ENCODE peak calls at places on chromosome 21, in six cellular contexts. One of them, this sample, is unnamed.

GRCh38 chr21:32520885-32521735 is 64.2 kb downstream of the TCP10L start:
- DNase-seq in heart right ventricle: peak; percentile 91
- DNase-seq in neural progenitor cell: no peak
- DNase-seq in aorta: peak; percentile 94
- DNase-seq in lower lobe of right lung: peak; percentile 75
- DNase-seq in mesenchymal stem cell: peak; percentile 70
- DNase-seq in this sample: no peak

GRCh38 chr21:35831791-35832190 is 228.5 kb downstream of the SETD4 start:
- DNase-seq in heart right ventricle: no peak
- DNase-seq in neural progenitor cell: no peak
- DNase-seq in mesenchymal stem cell: no peak
- DNase-seq in aorta: no peak
- DNase-seq in lower lobe of right lung: no peak
- DNase-seq in this sample: no peak

GRCh38 chr21:33441489-33442477 is 38.0 kb downstream of the TMEM50B start:
- DNase-seq in mesenchymal stem cell: peak; percentile 92
- DNase-seq in aorta: no peak
- DNase-seq in neural progenitor cell: no peak
- DNase-seq in lower lobe of right lung: peak; percentile 68
- DNase-seq in heart right ventricle: peak; percentile 37
- DNase-seq in this sample: no peak

GRCh38 chr21:36005018-36005417 is 55.3 kb downstream of the SETD4 start:
- DNase-seq in mesenchymal stem cell: no peak
- DNase-seq in lower lobe of right lung: no peak
- DNase-seq in aorta: no peak
- DNase-seq in heart right ventricle: no peak
- DNase-seq in neural progenitor cell: no peak
- DNase-seq in this sample: no peak

GRCh38 chr21:44329086-44329889 is 9.9 kb downstream of the CFAP410 start:
- DNase-seq in heart right ventricle: no peak
- DNase-seq in aorta: no peak
- DNase-seq in lower lobe of right lung: no peak
- DNase-seq in neural progenitor cell: no peak
- DNase-seq in mesenchymal stem cell: no peak
- DNase-seq in this sample: no peak

GRCh38 chr21:27812279-27812678 is 845.4 kb upstream of the ADAMTS5 start:
- DNase-seq in heart right ventricle: no peak
- DNase-seq in lower lobe of right lung: no peak
- DNase-seq in neural progenitor cell: no peak
- DNase-seq in mesenchymal stem cell: peak; percentile 79
- DNase-seq in aorta: no peak
- DNase-seq in this sample: no peak

GRCh38 chr21:43717967-43718871 is 710 bp upstream of the PDXK start:
- DNase-seq in mesenchymal stem cell: no peak
- DNase-seq in heart right ventricle: no peak
- DNase-seq in aorta: peak; percentile 83
- DNase-seq in neural progenitor cell: no peak
- DNase-seq in lower lobe of right lung: no peak
- DNase-seq in this sample: no peak

GRCh38 chr21:43297989-43298388 is 128.9 kb downstream of the SIK1 start:
- DNase-seq in lower lobe of right lung: peak; percentile 22
- DNase-seq in aorta: no peak
- DNase-seq in heart right ventricle: no peak
- DNase-seq in neural progenitor cell: no peak
- DNase-seq in mesenchymal stem cell: no peak
- DNase-seq in this sample: no peak

GRCh38 chr21:44941567-44941966 is 1.7 kb downstream of the SLX9 start:
- DNase-seq in lower lobe of right lung: no peak
- DNase-seq in neural progenitor cell: no peak
- DNase-seq in mesenchymal stem cell: no peak
- DNase-seq in aorta: peak; percentile 55
- DNase-seq in heart right ventricle: no peak
- DNase-seq in this sample: no peak

GRCh38 chr21:45013271-45013841 is 61.0 kb upstream of the ADARB1 start:
- DNase-seq in aorta: peak; percentile 76
- DNase-seq in neural progenitor cell: no peak
- DNase-seq in heart right ventricle: no peak
- DNase-seq in mesenchymal stem cell: no peak
- DNase-seq in lower lobe of right lung: peak; percentile 37
- DNase-seq in this sample: no peak

GRCh38 chr21:29481641-29482040 is 182.9 kb downstream of the BACH1 start:
- DNase-seq in aorta: no peak
- DNase-seq in mesenchymal stem cell: peak; percentile 12
- DNase-seq in lower lobe of right lung: no peak
- DNase-seq in neural progenitor cell: no peak
- DNase-seq in heart right ventricle: no peak
- DNase-seq in this sample: no peak

GRCh38 chr21:43777953-43778352 is 1.8 kb upstream of the CSTB start:
- DNase-seq in aorta: no peak
- DNase-seq in lower lobe of right lung: no peak
- DNase-seq in mesenchymal stem cell: no peak
- DNase-seq in heart right ventricle: no peak
- DNase-seq in neural progenitor cell: no peak
- DNase-seq in this sample: no peak

GRCh38 chr21:29406385-29406784 is 107.7 kb downstream of the BACH1 start:
- DNase-seq in heart right ventricle: no peak
- DNase-seq in neural progenitor cell: no peak
- DNase-seq in aorta: no peak
- DNase-seq in mesenchymal stem cell: no peak
- DNase-seq in lower lobe of right lung: no peak
- DNase-seq in this sample: no peak

GRCh38 chr21:33406493-33406892 is 3.3 kb downstream of the IFNGR2 start:
- DNase-seq in neural progenitor cell: no peak
- DNase-seq in lower lobe of right lung: no peak
- DNase-seq in mesenchymal stem cell: no peak
- DNase-seq in heart right ventricle: no peak
- DNase-seq in aorta: no peak
- DNase-seq in this sample: no peak

GRCh38 chr21:28763809-28764418 is 228.8 kb downstream of the LTN1 start:
- DNase-seq in lower lobe of right lung: no peak
- DNase-seq in mesenchymal stem cell: no peak
- DNase-seq in heart right ventricle: no peak
- DNase-seq in neural progenitor cell: no peak
- DNase-seq in aorta: no peak
- DNase-seq in this sample: no peak

GRCh38 chr21:25639167-25639921 is at the start of gene JAM2:
- DNase-seq in mesenchymal stem cell: peak; percentile 35
- DNase-seq in heart right ventricle: peak; percentile 58
- DNase-seq in neural progenitor cell: peak; percentile 75
- DNase-seq in lower lobe of right lung: peak; percentile 48
- DNase-seq in aorta: peak; percentile 79
- DNase-seq in this sample: peak; percentile 40
- H3K27ac ChIP-seq in mesenchymal stem cell: no peak within 1 kb of the TSS
- H3K27ac ChIP-seq in heart right ventricle: peak within 1 kb of the TSS; percentile 96
- H3K27ac ChIP-seq in neural progenitor cell: no peak within 1 kb of the TSS
- H3K27ac ChIP-seq in lower lobe of right lung: peak within 1 kb of the TSS; percentile 78
- H3K27ac ChIP-seq in aorta: no peak within 1 kb of the TSS
- H3K27ac ChIP-seq in this sample: no peak within 1 kb of the TSS

GRCh38 chr21:41726058-41726558 is 40.7 kb downstream of the RIPK4 start:
- DNase-seq in neural progenitor cell: peak; percentile 44
- DNase-seq in aorta: no peak
- DNase-seq in mesenchymal stem cell: no peak
- DNase-seq in lower lobe of right lung: no peak
- DNase-seq in heart right ventricle: no peak
- DNase-seq in this sample: no peak

GRCh38 chr21:41726970-41727783 is 39.7 kb downstream of the RIPK4 start:
- DNase-seq in neural progenitor cell: no peak
- DNase-seq in aorta: peak; percentile 96
- DNase-seq in mesenchymal stem cell: peak; percentile 25
- DNase-seq in heart right ventricle: peak; percentile 77
- DNase-seq in lower lobe of right lung: no peak
- DNase-seq in this sample: no peak

GRCh38 chr21:41726630-41726969 is 40.3 kb downstream of the RIPK4 start:
- DNase-seq in lower lobe of right lung: no peak
- DNase-seq in aorta: no peak
- DNase-seq in mesenchymal stem cell: no peak
- DNase-seq in neural progenitor cell: no peak
- DNase-seq in heart right ventricle: no peak
- DNase-seq in this sample: no peak

GRCh38 chr21:41729701-41730368 is 37.0 kb downstream of the RIPK4 start:
- DNase-seq in lower lobe of right lung: no peak
- DNase-seq in aorta: peak; percentile 71
- DNase-seq in heart right ventricle: no peak
- DNase-seq in neural progenitor cell: no peak
- DNase-seq in mesenchymal stem cell: no peak
- DNase-seq in this sample: no peak

DNA sequence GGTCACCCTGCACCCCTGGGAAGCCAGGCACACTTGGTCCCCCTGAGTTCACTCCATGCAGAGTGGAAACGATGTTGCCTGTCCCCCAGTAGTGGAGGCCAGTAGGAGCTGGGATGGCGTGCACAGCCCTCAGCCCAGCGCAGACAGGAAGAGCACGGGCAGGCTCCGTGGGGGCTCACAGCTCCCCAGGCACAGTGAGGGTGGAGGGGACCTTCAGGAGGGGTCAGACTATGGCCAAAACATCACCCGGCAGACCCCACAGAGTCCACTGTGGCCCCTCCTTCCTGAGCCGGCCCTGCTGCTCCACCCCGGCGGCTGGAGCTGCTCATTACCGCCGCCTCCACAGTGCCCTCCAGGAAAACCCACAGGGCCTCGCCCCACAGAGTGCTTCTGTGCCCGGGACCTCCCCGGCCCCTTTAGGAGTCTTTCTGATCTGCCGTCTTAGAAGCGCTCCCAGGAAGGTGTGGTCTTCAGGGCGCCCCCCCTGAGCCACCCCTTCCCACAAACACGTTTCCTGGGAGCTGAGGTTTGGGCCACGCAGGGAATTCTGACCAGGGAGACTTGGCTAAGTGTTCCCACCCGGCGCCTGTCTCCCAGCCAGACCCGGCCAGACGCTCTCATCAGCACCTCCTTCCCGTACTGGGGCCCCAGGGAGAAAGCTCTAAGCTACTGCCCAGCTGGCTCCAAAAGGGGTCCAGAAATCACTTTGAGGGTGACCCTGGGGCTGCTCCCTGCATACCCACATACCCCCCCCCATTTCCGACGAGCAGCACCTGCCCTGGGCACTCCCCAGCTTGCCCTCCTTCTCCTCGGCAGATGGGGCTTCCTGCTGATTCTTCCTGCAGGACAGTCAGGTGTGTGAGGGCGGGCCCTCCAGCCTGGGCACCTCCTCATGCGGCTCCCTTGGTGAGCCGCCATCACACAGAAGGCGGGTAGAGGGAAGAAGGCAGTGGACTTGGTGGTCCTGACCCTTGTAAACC is 38.8 kb downstream of the RIPK4 start:
- DNase-seq in mesenchymal stem cell: no peak
- DNase-seq in lower lobe of right lung: no peak
- DNase-seq in heart right ventricle: no peak
- DNase-seq in neural progenitor cell: no peak
- DNase-seq in aorta: peak; percentile 43
- DNase-seq in this sample: no peak
- H3K27ac ChIP-seq in mesenchymal stem cell: no peak overlapping the region
- H3K27ac ChIP-seq in lower lobe of right lung: no peak overlapping the region
- H3K27ac ChIP-seq in heart right ventricle: no peak overlapping the region
- H3K27ac ChIP-seq in neural progenitor cell: no peak overlapping the region
- H3K27ac ChIP-seq in aorta: no peak overlapping the region
- H3K27ac ChIP-seq in this sample: no peak overlapping the region

DNA sequence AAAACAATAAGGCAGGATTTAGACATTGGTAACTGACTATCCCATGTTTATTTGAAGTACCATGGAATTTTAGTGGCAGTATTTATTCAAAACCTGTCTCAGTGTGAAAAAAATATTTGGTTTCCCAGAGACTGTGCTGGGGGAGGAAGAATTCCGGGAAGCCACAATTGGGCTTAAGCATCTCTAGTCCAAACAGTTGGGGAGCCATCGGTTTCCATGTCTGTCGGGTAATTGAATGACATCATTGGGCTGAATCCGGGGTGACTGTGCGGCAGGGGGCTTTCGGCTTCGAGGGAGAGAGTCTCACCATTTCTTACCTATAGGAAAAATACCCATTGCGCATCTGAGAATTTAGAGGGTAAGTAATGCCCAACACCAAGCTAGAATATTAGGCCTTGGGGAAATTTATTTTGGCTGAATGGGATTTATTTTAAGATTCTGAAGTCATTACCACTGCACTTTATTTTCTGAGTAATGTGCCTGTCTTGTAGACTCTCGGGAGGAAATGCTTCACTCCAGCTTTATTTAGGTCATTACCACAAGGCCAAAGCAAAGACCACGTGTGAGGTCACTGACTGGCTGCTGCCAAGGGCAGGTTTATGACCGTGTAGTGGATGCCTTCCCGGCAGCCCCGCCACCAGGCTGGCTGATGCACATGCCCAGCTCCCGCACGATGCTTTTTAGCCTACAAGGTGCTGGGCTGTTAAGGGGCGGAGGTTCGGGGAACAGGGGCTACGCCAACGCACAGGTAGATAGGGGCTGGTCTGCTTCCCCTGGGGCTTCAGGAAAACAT is 23.1 kb upstream of the UMODL1 start:
- DNase-seq in lower lobe of right lung: no peak
- DNase-seq in neural progenitor cell: no peak
- DNase-seq in mesenchymal stem cell: peak; percentile 99
- DNase-seq in heart right ventricle: no peak
- DNase-seq in aorta: peak; percentile 93
- DNase-seq in this sample: no peak
- H3K27ac ChIP-seq in lower lobe of right lung: no peak overlapping the region
- H3K27ac ChIP-seq in neural progenitor cell: no peak overlapping the region
- H3K27ac ChIP-seq in mesenchymal stem cell: peak overlapping the region; percentile 14
- H3K27ac ChIP-seq in heart right ventricle: peak overlapping the region; percentile 61
- H3K27ac ChIP-seq in aorta: peak overlapping the region; percentile 78
- H3K27ac ChIP-seq in this sample: no peak overlapping the region

GRCh38 chr21:37627074-37627473 is 260.5 kb downstream of the DYRK1A start:
- DNase-seq in mesenchymal stem cell: no peak
- DNase-seq in lower lobe of right lung: no peak
- DNase-seq in aorta: no peak
- DNase-seq in heart right ventricle: no peak
- DNase-seq in neural progenitor cell: no peak
- DNase-seq in this sample: no peak

GRCh38 chr21:37636152-37636860 is 269.7 kb downstream of the DYRK1A start:
- DNase-seq in mesenchymal stem cell: peak; percentile 86
- DNase-seq in neural progenitor cell: no peak
- DNase-seq in aorta: no peak
- DNase-seq in heart right ventricle: no peak
- DNase-seq in lower lobe of right lung: no peak
- DNase-seq in this sample: no peak

GRCh38 chr21:37628362-37628761 is 261.8 kb downstream of the DYRK1A start:
- DNase-seq in lower lobe of right lung: no peak
- DNase-seq in mesenchymal stem cell: no peak
- DNase-seq in neural progenitor cell: no peak
- DNase-seq in heart right ventricle: no peak
- DNase-seq in aorta: no peak
- DNase-seq in this sample: no peak

GRCh38 chr21:37627561-37627960 is 261.0 kb downstream of the DYRK1A start:
- DNase-seq in mesenchymal stem cell: no peak
- DNase-seq in lower lobe of right lung: no peak
- DNase-seq in neural progenitor cell: no peak
- DNase-seq in aorta: no peak
- DNase-seq in heart right ventricle: no peak
- DNase-seq in this sample: no peak

GRCh38 chr21:37631319-37632117 is 264.9 kb downstream of the DYRK1A start:
- DNase-seq in neural progenitor cell: peak; percentile 76
- DNase-seq in mesenchymal stem cell: peak; percentile 25
- DNase-seq in aorta: no peak
- DNase-seq in heart right ventricle: no peak
- DNase-seq in lower lobe of right lung: no peak
- DNase-seq in this sample: no peak
- H3K27ac ChIP-seq in neural progenitor cell: peak overlapping the region; percentile 92
- H3K27ac ChIP-seq in mesenchymal stem cell: no peak overlapping the region
- H3K27ac ChIP-seq in aorta: no peak overlapping the region
- H3K27ac ChIP-seq in heart right ventricle: peak overlapping the region; percentile 59
- H3K27ac ChIP-seq in lower lobe of right lung: no peak overlapping the region
- H3K27ac ChIP-seq in this sample: no peak overlapping the region

GRCh38 chr21:37243961-37244360 is 23.2 kb downstream of the VPS26C start:
- DNase-seq in aorta: no peak
- DNase-seq in lower lobe of right lung: no peak
- DNase-seq in neural progenitor cell: no peak
- DNase-seq in mesenchymal stem cell: no peak
- DNase-seq in heart right ventricle: no peak
- DNase-seq in this sample: no peak
- H3K27ac ChIP-seq in aorta: no peak overlapping the region
- H3K27ac ChIP-seq in lower lobe of right lung: no peak overlapping the region
- H3K27ac ChIP-seq in neural progenitor cell: no peak overlapping the region
- H3K27ac ChIP-seq in mesenchymal stem cell: no peak overlapping the region
- H3K27ac ChIP-seq in heart right ventricle: no peak overlapping the region
- H3K27ac ChIP-seq in this sample: no peak overlapping the region

This sample was measured in CD8-positive, alpha-beta memory T cell.